ENCODE peak calls at places on chromosomes 12 and 14, in ten cellular contexts. One of them, this sample, is unnamed.

GRCh38 chr12:72511493-72511892 is 239.3 kb downstream of the TRHDE start:
- DNase-seq in stimulated activated naive CD4-positive, alpha-beta T cell: no peak
- DNase-seq in CD8-positive, alpha-beta T cell: no peak
- DNase-seq in H4: no peak
- DNase-seq in iPS-NIHi11: no peak
- DNase-seq in endodermal cell: no peak
- DNase-seq in adrenal gland: no peak
- DNase-seq in NCI-H524: no peak
- DNase-seq in stimulated activated CD8-positive, alpha-beta memory T cell treated with anti-CD3 and anti-CD28 coated beads, Interleukin-4, amount 100 ng/mL, for 24 hours: no peak
- DNase-seq in NT2/D1: no peak
- DNase-seq in this sample: no peak

GRCh38 chr14:95310635-95311380 is 8.9 kb downstream of the CLMN start:
- DNase-seq in stimulated activated naive CD4-positive, alpha-beta T cell: no peak
- DNase-seq in CD8-positive, alpha-beta T cell: no peak
- DNase-seq in H4: no peak
- DNase-seq in iPS-NIHi11: no peak
- DNase-seq in endodermal cell: no peak
- DNase-seq in adrenal gland: no peak
- DNase-seq in NCI-H524: no peak
- DNase-seq in stimulated activated CD8-positive, alpha-beta memory T cell treated with anti-CD3 and anti-CD28 coated beads, Interleukin-4, amount 100 ng/mL, for 24 hours: no peak
- DNase-seq in NT2/D1: no peak
- DNase-seq in this sample: no peak

GRCh38 chr12:89709994-89710872 is 1.6 kb upstream of the ATP2B1 start:
- DNase-seq in stimulated activated naive CD4-positive, alpha-beta T cell: peak; percentile 49
- DNase-seq in CD8-positive, alpha-beta T cell: peak; percentile 42
- DNase-seq in H4: peak; percentile 16
- DNase-seq in iPS-NIHi11: peak; percentile 69
- DNase-seq in endodermal cell: peak; percentile 88
- DNase-seq in adrenal gland: peak; percentile 62
- DNase-seq in NCI-H524: peak; percentile 33
- DNase-seq in stimulated activated CD8-positive, alpha-beta memory T cell treated with anti-CD3 and anti-CD28 coated beads, Interleukin-4, amount 100 ng/mL, for 24 hours: peak; percentile 30
- DNase-seq in NT2/D1: peak; percentile 13
- DNase-seq in this sample: peak; percentile 60

GRCh38 chr14:53836546-53836945 is 120.1 kb downstream of the BMP4 start:
- DNase-seq in stimulated activated naive CD4-positive, alpha-beta T cell: no peak
- DNase-seq in CD8-positive, alpha-beta T cell: no peak
- DNase-seq in H4: no peak
- DNase-seq in iPS-NIHi11: no peak
- DNase-seq in endodermal cell: no peak
- DNase-seq in adrenal gland: no peak
- DNase-seq in NCI-H524: no peak
- DNase-seq in stimulated activated CD8-positive, alpha-beta memory T cell treated with anti-CD3 and anti-CD28 coated beads, Interleukin-4, amount 100 ng/mL, for 24 hours: no peak
- DNase-seq in NT2/D1: no peak
- DNase-seq in this sample: no peak

GRCh38 chr14:103382375-103382774 is 2.8 kb upstream of the MARK3 start:
- DNase-seq in stimulated activated naive CD4-positive, alpha-beta T cell: no peak
- DNase-seq in CD8-positive, alpha-beta T cell: no peak
- DNase-seq in H4: peak; percentile 37
- DNase-seq in iPS-NIHi11: no peak
- DNase-seq in endodermal cell: no peak
- DNase-seq in adrenal gland: no peak
- DNase-seq in NCI-H524: no peak
- DNase-seq in stimulated activated CD8-positive, alpha-beta memory T cell treated with anti-CD3 and anti-CD28 coated beads, Interleukin-4, amount 100 ng/mL, for 24 hours: no peak
- DNase-seq in NT2/D1: no peak
- DNase-seq in this sample: no peak

GRCh38 chr12:42213954-42214426 is 24.1 kb downstream of the YAF2 start:
- DNase-seq in stimulated activated naive CD4-positive, alpha-beta T cell: no peak
- DNase-seq in CD8-positive, alpha-beta T cell: no peak
- DNase-seq in H4: peak; percentile 26
- DNase-seq in iPS-NIHi11: no peak
- DNase-seq in endodermal cell: no peak
- DNase-seq in adrenal gland: peak; percentile 83
- DNase-seq in NCI-H524: no peak
- DNase-seq in stimulated activated CD8-positive, alpha-beta memory T cell treated with anti-CD3 and anti-CD28 coated beads, Interleukin-4, amount 100 ng/mL, for 24 hours: no peak
- DNase-seq in NT2/D1: no peak
- DNase-seq in this sample: peak; percentile 20

GRCh38 chr12:93990832-93991748 is 157.3 kb upstream of the PLXNC1 start:
- DNase-seq in stimulated activated naive CD4-positive, alpha-beta T cell: no peak
- DNase-seq in CD8-positive, alpha-beta T cell: no peak
- DNase-seq in H4: no peak
- DNase-seq in iPS-NIHi11: peak; percentile 47
- DNase-seq in endodermal cell: peak; percentile 93
- DNase-seq in adrenal gland: peak; percentile 76
- DNase-seq in NCI-H524: peak; percentile 33
- DNase-seq in stimulated activated CD8-positive, alpha-beta memory T cell treated with anti-CD3 and anti-CD28 coated beads, Interleukin-4, amount 100 ng/mL, for 24 hours: no peak
- DNase-seq in NT2/D1: peak; percentile 63
- DNase-seq in this sample: peak; percentile 77

GRCh38 chr14:73630009-73630780 is 14.6 kb upstream of the DNAL1 start:
- DNase-seq in stimulated activated naive CD4-positive, alpha-beta T cell: no peak
- DNase-seq in CD8-positive, alpha-beta T cell: no peak
- DNase-seq in H4: no peak
- DNase-seq in iPS-NIHi11: no peak
- DNase-seq in endodermal cell: no peak
- DNase-seq in adrenal gland: no peak
- DNase-seq in NCI-H524: no peak
- DNase-seq in stimulated activated CD8-positive, alpha-beta memory T cell treated with anti-CD3 and anti-CD28 coated beads, Interleukin-4, amount 100 ng/mL, for 24 hours: no peak
- DNase-seq in NT2/D1: no peak
- DNase-seq in this sample: no peak

GRCh38 chr14:58638231-58639205 is 756 bp downstream of the DACT1 start:
- DNase-seq in stimulated activated naive CD4-positive, alpha-beta T cell: peak; percentile 35
- DNase-seq in CD8-positive, alpha-beta T cell: no peak
- DNase-seq in H4: peak; percentile 11
- DNase-seq in iPS-NIHi11: peak; percentile 33
- DNase-seq in endodermal cell: peak; percentile 79
- DNase-seq in adrenal gland: peak; percentile 31
- DNase-seq in NCI-H524: peak; percentile 77
- DNase-seq in stimulated activated CD8-positive, alpha-beta memory T cell treated with anti-CD3 and anti-CD28 coated beads, Interleukin-4, amount 100 ng/mL, for 24 hours: no peak
- DNase-seq in NT2/D1: no peak
- DNase-seq in this sample: peak; percentile 20

GRCh38 chr12:130766470-130766869 is 50.4 kb upstream of the RIMBP2 start:
- DNase-seq in stimulated activated naive CD4-positive, alpha-beta T cell: no peak
- DNase-seq in CD8-positive, alpha-beta T cell: no peak
- DNase-seq in H4: no peak
- DNase-seq in iPS-NIHi11: no peak
- DNase-seq in endodermal cell: no peak
- DNase-seq in adrenal gland: no peak
- DNase-seq in NCI-H524: no peak
- DNase-seq in stimulated activated CD8-positive, alpha-beta memory T cell treated with anti-CD3 and anti-CD28 coated beads, Interleukin-4, amount 100 ng/mL, for 24 hours: no peak
- DNase-seq in NT2/D1: no peak
- DNase-seq in this sample: no peak

GRCh38 chr12:121784460-121784859 is 9.0 kb downstream of the RHOF start:
- DNase-seq in stimulated activated naive CD4-positive, alpha-beta T cell: no peak
- DNase-seq in CD8-positive, alpha-beta T cell: no peak
- DNase-seq in H4: peak; percentile 72
- DNase-seq in iPS-NIHi11: no peak
- DNase-seq in endodermal cell: no peak
- DNase-seq in adrenal gland: peak; percentile 72
- DNase-seq in NCI-H524: no peak
- DNase-seq in stimulated activated CD8-positive, alpha-beta memory T cell treated with anti-CD3 and anti-CD28 coated beads, Interleukin-4, amount 100 ng/mL, for 24 hours: no peak
- DNase-seq in NT2/D1: no peak
- DNase-seq in this sample: no peak

GRCh38 chr12:120332041-120332440 is 4.5 kb upstream of the PLA2G1B start:
- DNase-seq in stimulated activated naive CD4-positive, alpha-beta T cell: no peak
- DNase-seq in CD8-positive, alpha-beta T cell: no peak
- DNase-seq in H4: no peak
- DNase-seq in iPS-NIHi11: no peak
- DNase-seq in endodermal cell: no peak
- DNase-seq in adrenal gland: no peak
- DNase-seq in NCI-H524: no peak
- DNase-seq in stimulated activated CD8-positive, alpha-beta memory T cell treated with anti-CD3 and anti-CD28 coated beads, Interleukin-4, amount 100 ng/mL, for 24 hours: no peak
- DNase-seq in NT2/D1: no peak
- DNase-seq in this sample: no peak

GRCh38 chr14:34374998-34375740 is 86.9 kb downstream of the SPTSSA start:
- DNase-seq in stimulated activated naive CD4-positive, alpha-beta T cell: no peak
- DNase-seq in CD8-positive, alpha-beta T cell: no peak
- DNase-seq in H4: no peak
- DNase-seq in iPS-NIHi11: no peak
- DNase-seq in endodermal cell: no peak
- DNase-seq in adrenal gland: no peak
- DNase-seq in NCI-H524: no peak
- DNase-seq in stimulated activated CD8-positive, alpha-beta memory T cell treated with anti-CD3 and anti-CD28 coated beads, Interleukin-4, amount 100 ng/mL, for 24 hours: no peak
- DNase-seq in NT2/D1: no peak
- DNase-seq in this sample: no peak

GRCh38 chr14:68876976-68877375 is 84.1 kb upstream of the ZFP36L1 start:
- DNase-seq in stimulated activated naive CD4-positive, alpha-beta T cell: no peak
- DNase-seq in CD8-positive, alpha-beta T cell: no peak
- DNase-seq in H4: no peak
- DNase-seq in iPS-NIHi11: no peak
- DNase-seq in endodermal cell: no peak
- DNase-seq in adrenal gland: no peak
- DNase-seq in NCI-H524: no peak
- DNase-seq in stimulated activated CD8-positive, alpha-beta memory T cell treated with anti-CD3 and anti-CD28 coated beads, Interleukin-4, amount 100 ng/mL, for 24 hours: no peak
- DNase-seq in NT2/D1: no peak
- DNase-seq in this sample: no peak

GRCh38 chr12:108638141-108638823 is 4.6 kb upstream of the SELPLG start:
- DNase-seq in stimulated activated naive CD4-positive, alpha-beta T cell: no peak
- DNase-seq in CD8-positive, alpha-beta T cell: no peak
- DNase-seq in H4: no peak
- DNase-seq in iPS-NIHi11: peak; percentile 78
- DNase-seq in endodermal cell: peak; percentile 80
- DNase-seq in adrenal gland: no peak
- DNase-seq in NCI-H524: no peak
- DNase-seq in stimulated activated CD8-positive, alpha-beta memory T cell treated with anti-CD3 and anti-CD28 coated beads, Interleukin-4, amount 100 ng/mL, for 24 hours: no peak
- DNase-seq in NT2/D1: peak; percentile 84
- DNase-seq in this sample: no peak

GRCh38 chr14:73295198-73295796 is 58.0 kb downstream of the PAPLN start:
- DNase-seq in stimulated activated naive CD4-positive, alpha-beta T cell: peak; percentile 46
- DNase-seq in CD8-positive, alpha-beta T cell: no peak
- DNase-seq in H4: peak; percentile 24
- DNase-seq in iPS-NIHi11: peak; percentile 38
- DNase-seq in endodermal cell: no peak
- DNase-seq in adrenal gland: no peak
- DNase-seq in NCI-H524: peak; percentile 31
- DNase-seq in stimulated activated CD8-positive, alpha-beta memory T cell treated with anti-CD3 and anti-CD28 coated beads, Interleukin-4, amount 100 ng/mL, for 24 hours: no peak
- DNase-seq in NT2/D1: no peak
- DNase-seq in this sample: peak; percentile 30

GRCh38 chr14:61322011-61322798 is 826 bp downstream of the PRKCH start:
- DNase-seq in stimulated activated naive CD4-positive, alpha-beta T cell: no peak
- DNase-seq in CD8-positive, alpha-beta T cell: peak; percentile 49
- DNase-seq in H4: no peak
- DNase-seq in iPS-NIHi11: no peak
- DNase-seq in endodermal cell: peak; percentile 71
- DNase-seq in adrenal gland: peak; percentile 23
- DNase-seq in NCI-H524: no peak
- DNase-seq in stimulated activated CD8-positive, alpha-beta memory T cell treated with anti-CD3 and anti-CD28 coated beads, Interleukin-4, amount 100 ng/mL, for 24 hours: no peak
- DNase-seq in NT2/D1: no peak
- DNase-seq in this sample: no peak

GRCh38 chr14:33085799-33086198 is 147.1 kb downstream of the NPAS3 start:
- DNase-seq in stimulated activated naive CD4-positive, alpha-beta T cell: no peak
- DNase-seq in CD8-positive, alpha-beta T cell: no peak
- DNase-seq in H4: no peak
- DNase-seq in iPS-NIHi11: no peak
- DNase-seq in endodermal cell: no peak
- DNase-seq in adrenal gland: no peak
- DNase-seq in NCI-H524: no peak
- DNase-seq in stimulated activated CD8-positive, alpha-beta memory T cell treated with anti-CD3 and anti-CD28 coated beads, Interleukin-4, amount 100 ng/mL, for 24 hours: no peak
- DNase-seq in NT2/D1: no peak
- DNase-seq in this sample: no peak

GRCh38 chr14:38404100-38404541 is 148.2 kb upstream of the CLEC14A start:
- DNase-seq in stimulated activated naive CD4-positive, alpha-beta T cell: no peak
- DNase-seq in CD8-positive, alpha-beta T cell: no peak
- DNase-seq in H4: no peak
- DNase-seq in iPS-NIHi11: no peak
- DNase-seq in endodermal cell: no peak
- DNase-seq in adrenal gland: no peak
- DNase-seq in NCI-H524: no peak
- DNase-seq in stimulated activated CD8-positive, alpha-beta memory T cell treated with anti-CD3 and anti-CD28 coated beads, Interleukin-4, amount 100 ng/mL, for 24 hours: no peak
- DNase-seq in NT2/D1: no peak
- DNase-seq in this sample: no peak